ENCODE peak calls at places on chromosomes 7 and 10, in nine cellular contexts. T, Q, I, L, C, B, P, M and R are unnamed samples.

GRCh38 chr7:33157781-33158180 is 28.4 kb downstream of the BBS9 start:
- DNase-seq in C (no peak), P (no peak), L (no peak), M (no peak), T (no peak), I (no peak), Q (no peak), B (no peak), R (no peak)

GRCh38 chr10:127997937-127998336 is 91.0 kb downstream of the PTPRE start:
- DNase-seq in I (no peak), B (no peak), L (no peak), T (no peak), P (peak; percentile 31), M (no peak), C (no peak), Q (no peak), R (no peak)

GRCh38 chr7:38873433-38873832 is 35.6 kb downstream of the VPS41 start:
- DNase-seq in L (no peak), T (no peak), I (no peak), C (no peak), Q (no peak), P (no peak), B (no peak), M (no peak), R (no peak)

GRCh38 chr7:112160130-112160770 is 45.9 kb downstream of the DOCK4 start:
- DNase-seq in C (no peak), Q (no peak), M (no peak), I (no peak), T (no peak), B (no peak), L (peak; percentile 21), P (peak; percentile 46), R (no peak)

GRCh38 chr10:14371616-14372015 is 40.9 kb upstream of the FRMD4A start:
- DNase-seq in L (no peak), T (no peak), C (no peak), Q (no peak), I (no peak), M (no peak), P (no peak), B (no peak), R (no peak)

GRCh38 chr10:69372126-69372980 is 44.4 kb downstream of the TACR2 start:
- DNase-seq in B (no peak), Q (no peak), C (no peak), T (no peak), M (no peak), L (no peak), I (no peak), P (peak; percentile 93), R (no peak)

GRCh38 chr10:51892965-51893658 is 193.7 kb upstream of the CSTF2T start:
- DNase-seq in C (no peak), M (no peak), P (peak; percentile 31), B (no peak), L (peak; percentile 25), Q (no peak), T (no peak), I (peak; percentile 4), R (no peak)

GRCh38 chr7:71626206-71626605 is 494.3 kb downstream of the GALNT17 start:
- DNase-seq in P (peak; percentile 8), Q (no peak), C (no peak), T (no peak), B (no peak), I (peak; percentile 18), M (no peak), L (no peak), R (no peak)

GRCh38 chr7:45160374-45160773 is 2.8 kb downstream of the RAMP3 start:
- DNase-seq in B (no peak), P (no peak), T (no peak), I (no peak), L (no peak), Q (no peak), M (peak; percentile 7), C (no peak), R (no peak)

GRCh38 chr10:92756233-92757065 is 66.7 kb downstream of the HHEX start:
- DNase-seq in M (no peak), B (peak; percentile 96), L (no peak), Q (no peak), I (no peak), C (no peak), P (peak; percentile 31), T (no peak), R (no peak)

GRCh38 chr7:130324270-130324669 is 20.3 kb upstream of the CPA5 start:
- DNase-seq in M (no peak), P (no peak), Q (no peak), C (no peak), L (no peak), T (no peak), B (no peak), I (no peak), R (no peak)

GRCh38 chr7:39509441-39509840 is 56.8 kb upstream of the YAE1 start:
- DNase-seq in L (no peak), T (no peak), C (no peak), P (no peak), Q (no peak), I (no peak), B (no peak), M (no peak), R (no peak)

GRCh38 chr10:100907175-100907574 is 5.6 kb upstream of the SLF2 start:
- DNase-seq in M (no peak), P (no peak), T (no peak), L (no peak), Q (no peak), I (no peak), C (no peak), B (no peak), R (no peak)

GRCh38 chr7:96870934-96871333 is 134.4 kb upstream of the DLX6 start:
- DNase-seq in T (no peak), P (no peak), M (no peak), B (no peak), L (no peak), I (no peak), Q (no peak), C (no peak), R (no peak)

GRCh38 chr7:26042237-26042636 is 109.8 kb upstream of the NFE2L3 start:
- DNase-seq in L (no peak), I (no peak), C (no peak), Q (no peak), B (no peak), P (no peak), T (no peak), M (no peak), R (no peak)

GRCh38 chr7:16359201-16359600 is 62.1 kb downstream of the CRPPA start:
- DNase-seq in I (no peak), Q (no peak), P (no peak), C (no peak), L (no peak), B (no peak), M (no peak), T (no peak), R (no peak)

GRCh38 chr10:32680803-32681557 is 235.0 kb downstream of the CCDC7 start:
- DNase-seq in B (no peak), C (no peak), I (no peak), P (no peak), M (no peak), L (no peak), Q (no peak), T (no peak), R (no peak)